ENCODE peak calls at places on chromosomes 16 and 17, in eight cellular contexts. One of them, this sample, is unnamed.

GRCh38 chr16:20735504-20735903 is 6.1 kb downstream of the THUMPD1 start:
- DNase-seq in left ventricle myocardium inferior: no peak
- DNase-seq in psoas muscle: no peak
- DNase-seq in mesendoderm: no peak
- DNase-seq in body of pancreas: no peak
- DNase-seq in CD4-positive, alpha-beta T cell: no peak
- DNase-seq in uterus: no peak
- DNase-seq in ovary: no peak
- DNase-seq in this sample: no peak

GRCh38 chr16:1960665-1961630 is 1.6 kb downstream of the NDUFB10 start:
- DNase-seq in left ventricle myocardium inferior: no peak
- DNase-seq in psoas muscle: no peak
- DNase-seq in mesendoderm: peak
- DNase-seq in body of pancreas: peak
- DNase-seq in CD4-positive, alpha-beta T cell: no peak
- DNase-seq in uterus: no peak
- DNase-seq in ovary: no peak
- DNase-seq in this sample: no peak

GRCh38 chr17:49582789-49583188 is 7.1 kb downstream of the NXPH3 start:
- DNase-seq in left ventricle myocardium inferior: no peak
- DNase-seq in psoas muscle: no peak
- DNase-seq in mesendoderm: no peak
- DNase-seq in body of pancreas: no peak
- DNase-seq in CD4-positive, alpha-beta T cell: no peak
- DNase-seq in uterus: no peak
- DNase-seq in ovary: no peak
- DNase-seq in this sample: no peak

GRCh38 chr16:71421911-71422310 is 19.9 kb downstream of the TLE7 start:
- DNase-seq in left ventricle myocardium inferior: no peak
- DNase-seq in psoas muscle: no peak
- DNase-seq in mesendoderm: peak
- DNase-seq in body of pancreas: no peak
- DNase-seq in CD4-positive, alpha-beta T cell: no peak
- DNase-seq in uterus: no peak
- DNase-seq in ovary: no peak
- DNase-seq in this sample: no peak

GRCh38 chr17:62807812-62808575 is at the start of gene MARCHF10:
- DNase-seq in left ventricle myocardium inferior: no peak
- DNase-seq in psoas muscle: no peak
- DNase-seq in mesendoderm: peak
- DNase-seq in body of pancreas: peak
- DNase-seq in CD4-positive, alpha-beta T cell: peak
- DNase-seq in uterus: peak
- DNase-seq in ovary: peak
- DNase-seq in this sample: no peak

GRCh38 chr16:78390828-78391227 is 291.4 kb downstream of the WWOX start:
- DNase-seq in left ventricle myocardium inferior: no peak
- DNase-seq in psoas muscle: no peak
- DNase-seq in mesendoderm: no peak
- DNase-seq in body of pancreas: no peak
- DNase-seq in CD4-positive, alpha-beta T cell: no peak
- DNase-seq in uterus: no peak
- DNase-seq in ovary: no peak
- DNase-seq in this sample: no peak

GRCh38 chr17:50263293-50264262 is 10.7 kb upstream of the TMEM92 start:
- DNase-seq in left ventricle myocardium inferior: no peak
- DNase-seq in psoas muscle: no peak
- DNase-seq in mesendoderm: no peak
- DNase-seq in body of pancreas: no peak
- DNase-seq in CD4-positive, alpha-beta T cell: no peak
- DNase-seq in uterus: peak
- DNase-seq in ovary: peak
- DNase-seq in this sample: no peak

GRCh38 chr16:20866161-20866772 is 33.9 kb downstream of the DCUN1D3 start:
- DNase-seq in left ventricle myocardium inferior: no peak
- DNase-seq in psoas muscle: peak
- DNase-seq in mesendoderm: peak
- DNase-seq in body of pancreas: peak
- DNase-seq in CD4-positive, alpha-beta T cell: no peak
- DNase-seq in uterus: no peak
- DNase-seq in ovary: no peak
- DNase-seq in this sample: peak

GRCh38 chr16:68244481-68244902 is 681 bp upstream of the PLA2G15 start:
- DNase-seq in left ventricle myocardium inferior: no peak
- DNase-seq in psoas muscle: no peak
- DNase-seq in mesendoderm: no peak
- DNase-seq in body of pancreas: no peak
- DNase-seq in CD4-positive, alpha-beta T cell: no peak
- DNase-seq in uterus: no peak
- DNase-seq in ovary: no peak
- DNase-seq in this sample: no peak

GRCh38 chr16:10738231-10739077 is 5.2 kb upstream of the NUBP1 start:
- DNase-seq in left ventricle myocardium inferior: peak
- DNase-seq in psoas muscle: peak
- DNase-seq in mesendoderm: peak
- DNase-seq in body of pancreas: peak
- DNase-seq in CD4-positive, alpha-beta T cell: no peak
- DNase-seq in uterus: peak
- DNase-seq in ovary: peak
- DNase-seq in this sample: peak

GRCh38 chr17:62895256-62895649 is 70.8 kb upstream of the TANC2 start:
- DNase-seq in left ventricle myocardium inferior: no peak
- DNase-seq in psoas muscle: no peak
- DNase-seq in mesendoderm: no peak
- DNase-seq in body of pancreas: no peak
- DNase-seq in CD4-positive, alpha-beta T cell: no peak
- DNase-seq in uterus: no peak
- DNase-seq in ovary: no peak
- DNase-seq in this sample: no peak

GRCh38 chr17:67995568-67996191 is 589 bp downstream of the C17orf58 start:
- DNase-seq in left ventricle myocardium inferior: peak
- DNase-seq in psoas muscle: peak
- DNase-seq in mesendoderm: peak
- DNase-seq in body of pancreas: peak
- DNase-seq in CD4-positive, alpha-beta T cell: no peak
- DNase-seq in uterus: peak
- DNase-seq in ovary: peak
- DNase-seq in this sample: no peak

GRCh38 chr17:73957564-73957963 is 245.9 kb upstream of the RPL38 start:
- DNase-seq in left ventricle myocardium inferior: no peak
- DNase-seq in psoas muscle: no peak
- DNase-seq in mesendoderm: peak
- DNase-seq in body of pancreas: no peak
- DNase-seq in CD4-positive, alpha-beta T cell: no peak
- DNase-seq in uterus: no peak
- DNase-seq in ovary: no peak
- DNase-seq in this sample: no peak

GRCh38 chr17:73956595-73957465 is 246.6 kb upstream of the RPL38 start:
- DNase-seq in left ventricle myocardium inferior: peak
- DNase-seq in psoas muscle: no peak
- DNase-seq in mesendoderm: peak
- DNase-seq in body of pancreas: peak
- DNase-seq in CD4-positive, alpha-beta T cell: peak
- DNase-seq in uterus: no peak
- DNase-seq in ovary: no peak
- DNase-seq in this sample: no peak

GRCh38 chr17:73958453-73958852 is 245.0 kb upstream of the RPL38 start:
- DNase-seq in left ventricle myocardium inferior: no peak
- DNase-seq in psoas muscle: no peak
- DNase-seq in mesendoderm: no peak
- DNase-seq in body of pancreas: no peak
- DNase-seq in CD4-positive, alpha-beta T cell: no peak
- DNase-seq in uterus: no peak
- DNase-seq in ovary: no peak
- DNase-seq in this sample: no peak

GRCh38 chr17:73962308-73962707 is 241.2 kb upstream of the RPL38 start:
- DNase-seq in left ventricle myocardium inferior: no peak
- DNase-seq in psoas muscle: no peak
- DNase-seq in mesendoderm: no peak
- DNase-seq in body of pancreas: no peak
- DNase-seq in CD4-positive, alpha-beta T cell: no peak
- DNase-seq in uterus: no peak
- DNase-seq in ovary: no peak
- DNase-seq in this sample: no peak

GRCh38 chr17:73960469-73960868 is 243.0 kb upstream of the RPL38 start:
- DNase-seq in left ventricle myocardium inferior: no peak
- DNase-seq in psoas muscle: no peak
- DNase-seq in mesendoderm: no peak
- DNase-seq in body of pancreas: no peak
- DNase-seq in CD4-positive, alpha-beta T cell: no peak
- DNase-seq in uterus: no peak
- DNase-seq in ovary: no peak
- DNase-seq in this sample: no peak
- H3K27ac ChIP-seq in left ventricle myocardium inferior: no peak
- H3K27ac ChIP-seq in psoas muscle: no peak
- H3K27ac ChIP-seq in mesendoderm: no peak
- H3K27ac ChIP-seq in body of pancreas: no peak
- H3K27ac ChIP-seq in CD4-positive, alpha-beta T cell: no peak
- H3K27ac ChIP-seq in uterus: no peak
- H3K27ac ChIP-seq in ovary: no peak
- H3K27ac ChIP-seq in this sample: no peak

DNA sequence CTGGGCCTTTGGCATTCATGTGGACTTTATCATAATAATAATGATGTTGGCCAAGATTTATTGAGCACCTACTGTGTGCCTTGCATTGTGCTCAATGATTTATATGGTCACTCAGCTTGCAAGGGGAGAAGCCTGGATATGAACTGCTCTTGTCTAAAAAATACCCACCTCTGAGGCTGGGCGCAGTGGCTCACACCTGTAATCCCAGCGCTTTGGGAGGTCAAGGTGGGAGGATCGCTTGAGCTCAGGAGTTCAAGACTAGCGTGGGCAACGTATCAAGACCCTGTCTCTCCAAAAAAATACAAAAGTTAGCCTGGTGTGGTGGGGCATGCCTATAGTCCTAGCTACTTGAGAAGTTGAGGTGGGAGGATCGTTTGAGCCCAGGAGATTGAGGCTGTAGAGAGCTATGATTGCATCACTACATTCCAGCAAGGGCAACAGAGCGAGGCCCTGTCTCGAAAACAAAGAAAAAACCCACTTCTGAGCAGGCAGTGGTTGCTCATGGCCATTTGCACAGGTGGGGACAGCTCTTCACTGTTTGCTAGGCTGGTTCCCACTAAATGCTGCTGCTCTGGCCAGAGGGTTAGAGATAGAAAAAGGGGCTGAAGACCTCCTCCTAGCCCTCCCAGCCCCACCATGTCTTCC is 4.3 kb upstream of the ADGRG1 start:
- DNase-seq in left ventricle myocardium inferior: no peak
- DNase-seq in psoas muscle: no peak
- DNase-seq in mesendoderm: peak
- DNase-seq in body of pancreas: no peak
- DNase-seq in CD4-positive, alpha-beta T cell: no peak
- DNase-seq in uterus: no peak
- DNase-seq in ovary: no peak
- DNase-seq in this sample: no peak
- H3K27ac ChIP-seq in left ventricle myocardium inferior: no peak
- H3K27ac ChIP-seq in psoas muscle: no peak
- H3K27ac ChIP-seq in mesendoderm: no peak
- H3K27ac ChIP-seq in body of pancreas: peak
- H3K27ac ChIP-seq in CD4-positive, alpha-beta T cell: no peak
- H3K27ac ChIP-seq in uterus: peak
- H3K27ac ChIP-seq in ovary: no peak
- H3K27ac ChIP-seq in this sample: no peak

GRCh38 chr17:17191961-17192381 is 14.2 kb downstream of the PLD6 start:
- DNase-seq in left ventricle myocardium inferior: no peak
- DNase-seq in psoas muscle: no peak
- DNase-seq in mesendoderm: no peak
- DNase-seq in body of pancreas: no peak
- DNase-seq in CD4-positive, alpha-beta T cell: no peak
- DNase-seq in uterus: no peak
- DNase-seq in ovary: no peak
- DNase-seq in this sample: no peak

GRCh38 chr17:17189559-17189958 is 16.6 kb downstream of the PLD6 start:
- DNase-seq in left ventricle myocardium inferior: no peak
- DNase-seq in psoas muscle: no peak
- DNase-seq in mesendoderm: no peak
- DNase-seq in body of pancreas: no peak
- DNase-seq in CD4-positive, alpha-beta T cell: no peak
- DNase-seq in uterus: no peak
- DNase-seq in ovary: no peak
- DNase-seq in this sample: no peak

GRCh38 chr17:17190188-17190587 is 15.9 kb downstream of the PLD6 start:
- DNase-seq in left ventricle myocardium inferior: peak
- DNase-seq in psoas muscle: no peak
- DNase-seq in mesendoderm: no peak
- DNase-seq in body of pancreas: no peak
- DNase-seq in CD4-positive, alpha-beta T cell: no peak
- DNase-seq in uterus: no peak
- DNase-seq in ovary: no peak
- DNase-seq in this sample: no peak

GRCh38 chr17:17188586-17188985 is 17.5 kb downstream of the PLD6 start:
- DNase-seq in left ventricle myocardium inferior: no peak
- DNase-seq in psoas muscle: no peak
- DNase-seq in mesendoderm: no peak
- DNase-seq in body of pancreas: no peak
- DNase-seq in CD4-positive, alpha-beta T cell: no peak
- DNase-seq in uterus: no peak
- DNase-seq in ovary: no peak
- DNase-seq in this sample: no peak

DNA sequence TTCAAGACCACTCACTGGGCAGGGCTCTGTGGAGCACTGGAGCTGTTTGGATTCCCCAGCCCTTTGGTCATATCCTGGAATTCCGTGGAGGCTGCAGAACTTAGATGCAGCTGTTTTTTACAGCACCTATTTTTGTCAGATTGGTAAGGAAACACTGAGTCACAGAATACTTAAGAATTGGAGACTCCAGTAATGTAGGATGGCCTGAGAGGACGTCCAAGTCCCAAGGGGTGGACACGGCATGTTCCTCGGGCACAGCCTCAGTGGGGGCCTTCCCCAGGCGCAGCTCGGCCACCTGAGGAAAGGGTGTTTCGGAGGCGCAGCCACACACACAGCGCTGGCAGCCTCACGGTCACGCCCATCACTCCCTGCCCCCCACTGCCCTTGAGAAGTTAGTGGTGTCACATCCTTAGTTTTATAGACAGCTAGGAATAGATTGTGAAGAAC is 14.8 kb downstream of the PLD6 start:
- DNase-seq in left ventricle myocardium inferior: peak
- DNase-seq in psoas muscle: peak
- DNase-seq in mesendoderm: peak
- DNase-seq in body of pancreas: no peak
- DNase-seq in CD4-positive, alpha-beta T cell: no peak
- DNase-seq in uterus: peak
- DNase-seq in ovary: no peak
- DNase-seq in this sample: no peak
- H3K27ac ChIP-seq in left ventricle myocardium inferior: peak
- H3K27ac ChIP-seq in psoas muscle: peak
- H3K27ac ChIP-seq in mesendoderm: no peak
- H3K27ac ChIP-seq in body of pancreas: no peak
- H3K27ac ChIP-seq in CD4-positive, alpha-beta T cell: no peak
- H3K27ac ChIP-seq in uterus: peak
- H3K27ac ChIP-seq in ovary: no peak
- H3K27ac ChIP-seq in this sample: peak

DNA sequence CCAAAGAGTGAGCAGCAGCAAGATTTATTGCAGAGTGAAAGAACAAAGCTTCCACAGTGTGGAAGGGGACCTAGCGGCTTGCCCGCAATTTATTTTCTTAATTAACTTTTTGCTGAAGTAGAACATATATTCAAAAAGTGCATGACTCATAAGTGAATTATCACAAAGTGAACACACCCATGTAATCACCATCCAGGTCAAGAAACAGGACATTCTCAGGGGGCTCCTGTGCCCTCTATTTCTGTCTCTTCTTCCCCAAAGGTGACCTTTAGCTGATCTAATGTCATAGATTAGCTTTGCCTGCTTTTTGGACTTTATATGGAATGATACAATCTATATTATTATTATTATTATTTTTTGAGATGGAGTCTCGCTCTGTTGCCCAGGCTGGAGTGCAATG is 19.9 kb downstream of the ERAL1 start:
- DNase-seq in left ventricle myocardium inferior: no peak
- DNase-seq in psoas muscle: no peak
- DNase-seq in mesendoderm: no peak
- DNase-seq in body of pancreas: no peak
- DNase-seq in CD4-positive, alpha-beta T cell: no peak
- DNase-seq in uterus: no peak
- DNase-seq in ovary: no peak
- DNase-seq in this sample: no peak
- H3K27ac ChIP-seq in left ventricle myocardium inferior: no peak
- H3K27ac ChIP-seq in psoas muscle: no peak
- H3K27ac ChIP-seq in mesendoderm: no peak
- H3K27ac ChIP-seq in body of pancreas: no peak
- H3K27ac ChIP-seq in CD4-positive, alpha-beta T cell: no peak
- H3K27ac ChIP-seq in uterus: no peak
- H3K27ac ChIP-seq in ovary: no peak
- H3K27ac ChIP-seq in this sample: no peak

This sample was measured in thoracic aorta.